ENCODE peak calls at places on chromosome 1, in six cellular contexts. O is lung microvascular endothelial cell; V is non-pigmented ciliary epithelial cell; P is neural crest cell; M is activated CD4-positive, alpha-beta T cell treated with anti-CD3 and anti-CD28 coated beads, Interleukin-2, amount 10 ng/mL, durations not matched to agents 7 days and 5 days; L is HS-5. C is an unnamed sample.

GRCh38 chr1:184513966-184514365 is 127.1 kb downstream of the C1orf21 start:
- DNase-seq in M (no peak), O (peak; percentile 39), P (no peak), L (no peak), V (no peak), C (no peak)

GRCh38 chr1:26862781-26863676 is at the start of gene SFN:
- DNase-seq in M (peak; percentile 53), P (no peak), O (no peak), L (no peak), V (no peak), C (no peak)

GRCh38 chr1:64019818-64020217 is 183.6 kb upstream of the UBE2U start:
- DNase-seq in M (peak; percentile 34), P (no peak), V (no peak), O (peak; percentile 44), L (no peak), C (no peak)

GRCh38 chr1:153478692-153479618 is 18.5 kb upstream of the S100A7 start:
- DNase-seq in P (no peak), V (no peak), L (no peak), O (no peak), M (no peak), C (no peak)

GRCh38 chr1:202967684-202968281 is 726 bp upstream of the CYB5R1 start:
- DNase-seq in O (peak; percentile 60), V (no peak), M (peak; percentile 48), P (no peak), L (no peak), C (no peak)

GRCh38 chr1:154609398-154610380 is 1.7 kb upstream of the ADAR start:
- DNase-seq in O (no peak), L (no peak), M (peak; percentile 57), V (no peak), P (no peak), C (no peak)

GRCh38 chr1:239170828-239171227 is 215.5 kb upstream of the CHRM3 start:
- DNase-seq in L (no peak), M (no peak), P (no peak), V (no peak), O (no peak), C (no peak)

GRCh38 chr1:3774503-3775247 is 2.1 kb downstream of the SMIM1 start:
- DNase-seq in P (no peak), M (no peak), V (no peak), L (no peak), O (no peak), C (no peak)

GRCh38 chr1:42730002-42730401 is 10.0 kb downstream of the CLDN19 start:
- DNase-seq in O (no peak), P (no peak), L (no peak), V (no peak), M (no peak), C (no peak)

GRCh38 chr1:42732126-42732680 is 7.8 kb downstream of the CLDN19 start:
- DNase-seq in P (no peak), O (no peak), L (no peak), V (no peak), M (no peak), C (no peak)

GRCh38 chr1:51331206-51332100 is 1.1 kb upstream of the TTC39A start:
- DNase-seq in P (no peak), L (no peak), O (peak; percentile 51), V (no peak), M (no peak), C (no peak)

GRCh38 chr1:195866383-195867222 is 741.6 kb downstream of the KCNT2 start:
- DNase-seq in O (no peak), M (no peak), V (no peak), P (no peak), L (no peak), C (no peak)

GRCh38 chr1:177219458-177220390 is 49.0 kb downstream of the BRINP2 start:
- DNase-seq in P (no peak), L (no peak), V (no peak), O (no peak), M (no peak), C (no peak)

GRCh38 chr1:204075116-204075636 is 2.3 kb downstream of the SOX13 start:
- DNase-seq in O (peak; percentile 45), P (no peak), M (no peak), L (no peak), V (no peak), C (peak; percentile 29)

GRCh38 chr1:27878787-27879335 is 6.5 kb downstream of the THEMIS2 start:
- DNase-seq in M (no peak), L (no peak), O (no peak), V (no peak), P (no peak), C (no peak)

GRCh38 chr1:158806909-158807601 is 24.1 kb upstream of the MNDA start:
- DNase-seq in V (no peak), L (no peak), O (no peak), M (no peak), P (no peak), C (no peak)

GRCh38 chr1:98078586-98078985 is 157.8 kb upstream of the DPYD start:
- DNase-seq in P (no peak), M (no peak), V (no peak), O (peak; percentile 12), L (no peak), C (no peak)

GRCh38 chr1:209674957-209675566 is at the start of gene G0S2:
- DNase-seq in V (no peak), M (no peak), P (peak; percentile 30), L (no peak), O (peak; percentile 57), C (no peak)

GRCh38 chr1:20266141-20266540 is 24.5 kb upstream of the VWA5B1 start:
- DNase-seq in V (no peak), L (no peak), P (no peak), O (no peak), M (no peak), C (no peak)

GRCh38 chr1:205344010-205344808 is 12.5 kb downstream of the KLHDC8A start:
- DNase-seq in O (no peak), P (no peak), L (no peak), M (peak; percentile 29), V (no peak), C (no peak)

GRCh38 chr1:45490121-45490622 is 791 bp downstream of the TESK2 start:
- DNase-seq in M (no peak), V (no peak), L (no peak), P (no peak), O (no peak), C (no peak)

GRCh38 chr1:197463142-197463541 is 195.1 kb downstream of the CRB1 start:
- DNase-seq in V (no peak), L (no peak), M (no peak), P (no peak), O (no peak), C (no peak)

GRCh38 chr1:198669023-198669698 is 30.3 kb downstream of the PTPRC start:
- DNase-seq in O (peak; percentile 87), P (no peak), M (peak; percentile 57), L (peak; percentile 89), V (peak; percentile 76), C (peak; percentile 9)

GRCh38 chr1:180231506-180232420 is 1.7 kb downstream of the LHX4 start:
- DNase-seq in O (peak; percentile 41), L (no peak), V (no peak), P (no peak), M (peak; percentile 25), C (peak; percentile 49)

GRCh38 chr1:87759420-87759819 is 430.7 kb downstream of the LMO4 start:
- DNase-seq in P (no peak), O (no peak), M (no peak), L (no peak), V (no peak), C (no peak)